ENCODE peak calls at places on chromosomes 2 and 18, in ten cellular contexts. Z is HFFc6, V is epithelial cell of esophagus, M is endothelial cell of umbilical vein, O is lung, K is A549, Q is foreskin fibroblast, J is left lung, F is GM12865, E is Caco-2. Y is an unnamed sample.

GRCh38 chr2:73821227-73821626 is 7.5 kb upstream of the STAMBP start:
- DNase-seq in F (peak; percentile 87), M (no peak), V (no peak), O (no peak), Z (no peak), E (no peak), K (no peak), Q (no peak), J (no peak), Y (no peak)

GRCh38 chr2:172906401-172906811 is 169.2 kb upstream of the MAP3K20 start:
- DNase-seq in O (no peak), J (no peak), M (no peak), E (no peak), V (no peak), Z (no peak), K (no peak), F (no peak), Q (no peak), Y (no peak)

GRCh38 chr2:2199841-2200240 is 131.2 kb downstream of the MYT1L start:
- DNase-seq in Q (no peak), J (no peak), M (no peak), E (no peak), K (no peak), O (no peak), F (no peak), Z (no peak), V (no peak), Y (no peak)

GRCh38 chr2:19932928-19933327 is 31.1 kb upstream of the TTC32 start:
- DNase-seq in K (no peak), Z (no peak), F (no peak), V (no peak), Q (no peak), O (no peak), E (no peak), J (no peak), M (peak; percentile 78), Y (no peak)

GRCh38 chr2:232668805-232669444 is 28.2 kb upstream of the GIGYF2 start:
- DNase-seq in K (no peak), Z (no peak), J (no peak), Q (peak; percentile 47), F (peak; percentile 5), V (peak; percentile 20), O (no peak), E (no peak), M (peak; percentile 28), Y (no peak)

GRCh38 chr2:201854841-201855240 is 48.5 kb downstream of the CDK15 start:
- DNase-seq in Z (peak; percentile 82), E (no peak), F (no peak), K (no peak), V (peak; percentile 91), M (no peak), J (no peak), Q (peak; percentile 60), O (no peak), Y (no peak)

GRCh38 chr2:206979365-206979764 is 40.0 kb downstream of the CPO start:
- DNase-seq in J (no peak), Z (no peak), M (no peak), O (no peak), Q (no peak), V (no peak), F (no peak), K (no peak), E (no peak), Y (no peak)

GRCh38 chr18:49360582-49360981 is 99.9 kb downstream of the DYM start:
- DNase-seq in F (peak; percentile 30), V (no peak), E (no peak), M (no peak), Q (no peak), K (no peak), Z (no peak), O (no peak), J (no peak), Y (no peak)

GRCh38 chr18:29862824-29863223 is 1179.7 kb downstream of the DSC3 start:
- DNase-seq in V (no peak), F (no peak), O (no peak), E (no peak), K (no peak), Q (no peak), J (no peak), Z (no peak), M (no peak), Y (no peak)

GRCh38 chr2:137173514-137173913 is 408.2 kb downstream of the THSD7B start:
- DNase-seq in Q (peak; percentile 25), J (no peak), E (peak; percentile 42), F (peak; percentile 70), V (peak; percentile 84), K (no peak), O (no peak), M (no peak), Z (peak; percentile 71), Y (no peak)

GRCh38 chr18:77062518-77063003 is 70.0 kb downstream of the MBP start:
- DNase-seq in Z (no peak), J (no peak), O (no peak), M (no peak), V (no peak), K (no peak), Q (no peak), E (no peak), F (peak; percentile 94), Y (no peak)

GRCh38 chr2:145593991-145594702 is 1074.2 kb upstream of the ZEB2 start:
- DNase-seq in O (no peak), Q (peak; percentile 91), K (peak; percentile 3), F (no peak), M (peak; percentile 87), V (peak; percentile 91), E (no peak), J (no peak), Z (peak; percentile 96), Y (no peak)

GRCh38 chr2:215638687-215639086 is 202.8 kb upstream of the FN1 start:
- DNase-seq in J (no peak), O (no peak), K (no peak), M (no peak), F (no peak), V (no peak), Q (no peak), E (no peak), Z (no peak), Y (no peak)

GRCh38 chr2:189555243-189555642 is 25.3 kb downstream of the SLC40A1 start:
- DNase-seq in Q (peak; percentile 30), Z (no peak), F (no peak), K (no peak), M (no peak), V (peak; percentile 40), J (no peak), E (peak; percentile 90), O (no peak), Y (no peak)

GRCh38 chr2:166451451-166451850 is 42.6 kb downstream of the SCN7A start:
- DNase-seq in F (no peak), O (no peak), E (no peak), Q (peak; percentile 36), Z (no peak), M (no peak), J (no peak), K (no peak), V (peak; percentile 29), Y (no peak)

GRCh38 chr18:12750076-12750707 is 47.4 kb downstream of the PSMG2 start:
- DNase-seq in Z (no peak), V (no peak), Q (peak; percentile 69), M (no peak), J (no peak), F (peak; percentile 47), K (no peak), O (no peak), E (no peak), Y (no peak)

GRCh38 chr2:240259924-240260529 is 119.6 kb upstream of the OTOS start:
- DNase-seq in Z (no peak), O (no peak), Q (no peak), J (no peak), E (no peak), M (no peak), K (no peak), V (no peak), F (no peak), Y (no peak)

GRCh38 chr18:79379251-79379905 is 16.4 kb upstream of the NFATC1 start:
- DNase-seq in Z (no peak), F (no peak), O (no peak), J (no peak), Q (no peak), E (no peak), M (no peak), V (no peak), K (no peak), Y (no peak)

GRCh38 chr2:71888741-71889445 is 258.8 kb downstream of the CYP26B1 start:
- DNase-seq in Q (peak; percentile 57), E (no peak), M (no peak), J (no peak), F (no peak), O (peak; percentile 26), Z (peak; percentile 40), V (no peak), K (no peak), Y (no peak)

GRCh38 chr18:9366126-9366714 is 31.6 kb downstream of the TWSG1 start:
- DNase-seq in V (peak; percentile 89), F (no peak), M (peak; percentile 79), Q (peak; percentile 60), J (no peak), Z (peak; percentile 45), K (peak; percentile 16), E (no peak), O (no peak), Y (no peak)

GRCh38 chr18:7272268-7273049 is 41.6 kb downstream of the LRRC30 start:
- DNase-seq in M (peak; percentile 79), Z (peak; percentile 31), Q (peak; percentile 76), J (peak; percentile 67), E (peak; percentile 56), K (peak; percentile 33), F (no peak), V (peak; percentile 78), O (peak; percentile 70), Y (no peak)

GRCh38 chr2:10909996-10910341 is 1.8 kb upstream of the KCNF1 start:
- DNase-seq in Q (no peak), F (no peak), Z (no peak), V (no peak), J (no peak), O (no peak), M (no peak), E (no peak), K (no peak), Y (no peak)
- TF ChIP-seq CTCF in Q (no peak), F (no peak), Z (no peak), V (no peak), J (no peak), O (no peak), M (no peak), E (peak; percentile 18), K (no peak), Y (no peak)

GRCh38 chr18:33830210-33830609 is 252.2 kb downstream of the ASXL3 start:
- DNase-seq in Q (no peak), J (no peak), M (no peak), K (no peak), Z (no peak), E (no peak), V (no peak), O (no peak), F (no peak), Y (no peak)
- TF ChIP-seq CTCF in Q (no peak), J (no peak), M (no peak), K (no peak), Z (no peak), E (no peak), V (no peak), O (no peak), F (no peak), Y (no peak)

GRCh38 chr2:39133215-39133851 is 12.5 kb upstream of the SOS1 start:
- DNase-seq in E (no peak), Q (no peak), Z (no peak), F (no peak), V (no peak), M (no peak), K (no peak), O (no peak), J (no peak), Y (no peak)
- TF ChIP-seq CTCF in E (no peak), Q (no peak), Z (no peak), F (no peak), V (no peak), M (no peak), K (no peak), O (no peak), J (no peak), Y (no peak)

GRCh38 chr2:174145827-174146226 is 102.5 kb downstream of the OLA1 start:
- DNase-seq in K (no peak), E (no peak), J (no peak), Q (peak; percentile 41), O (no peak), V (peak; percentile 29), M (no peak), Z (no peak), F (peak; percentile 6), Y (no peak)
- TF ChIP-seq CTCF in K (peak; percentile 26), E (no peak), J (no peak), Q (no peak), O (no peak), V (peak; percentile 20), M (no peak), Z (peak; percentile 17), F (peak; percentile 2), Y (no peak)